ENCODE peak calls at places on chromosomes 13 and 19, in four cellular contexts. U is CD4-positive, alpha-beta memory T cell; H is transverse colon; C is HCT116. V is an unnamed sample.

GRCh38 chr13:106594986-106595385 is 27.0 kb upstream of the ARGLU1 start:
- DNase-seq in U (no peak), H (no peak), C (no peak), V (no peak)

GRCh38 chr13:80338781-80339577 is 1.9 kb downstream of the SPRY2 start:
- DNase-seq in U (no peak), H (peak; percentile 60), C (no peak), V (peak; percentile 83)

GRCh38 chr13:51311271-51311670 is 28.2 kb upstream of the SERPINE3 start:
- DNase-seq in U (no peak), H (no peak), C (no peak), V (no peak)

GRCh38 chr19:3178377-3178972 is at the start of gene S1PR4:
- DNase-seq in U (peak; percentile 80), H (peak; percentile 33), C (no peak), V (no peak)

GRCh38 chr13:106588367-106588766 is 20.4 kb upstream of the ARGLU1 start:
- DNase-seq in U (no peak), H (no peak), C (no peak), V (no peak)

GRCh38 chr19:2587001-2587719 is 111.2 kb downstream of the GADD45B start:
- DNase-seq in U (no peak), H (no peak), C (no peak), V (peak; percentile 15)

GRCh38 chr19:46350758-46351159 is 3.9 kb downstream of the PPP5C start:
- DNase-seq in U (no peak), H (no peak), C (no peak), V (no peak)

GRCh38 chr19:13850910-13851753 is 25.8 kb upstream of the NANOS3 start:
- DNase-seq in U (peak; percentile 86), H (peak; percentile 86), C (peak; percentile 89), V (peak; percentile 92)

GRCh38 chr19:51311388-51312257 is at the start of gene IGLON5:
- DNase-seq in U (no peak), H (no peak), C (no peak), V (no peak)

GRCh38 chr19:48967346-48968178 is 2.5 kb downstream of the FTL start:
- DNase-seq in U (no peak), H (peak; percentile 42), C (no peak), V (peak; percentile 80)

GRCh38 chr19:18741566-18742121 is 49.5 kb downstream of the COMP start:
- DNase-seq in U (no peak), H (peak; percentile 84), C (no peak), V (no peak)

GRCh38 chr13:92941167-92941566 is 285.4 kb upstream of the GPC6 start:
- DNase-seq in U (no peak), H (no peak), C (no peak), V (no peak)

GRCh38 chr19:33469171-33470039 is 52.2 kb downstream of the PEPD start:
- DNase-seq in U (no peak), H (no peak), C (no peak), V (no peak)

GRCh38 chr13:100954430-100955361 is 280.1 kb upstream of the TMTC4 start:
- DNase-seq in U (no peak), H (no peak), C (no peak), V (no peak)

GRCh38 chr19:35354898-35355297 is 3.4 kb upstream of the FFAR3 start:
- DNase-seq in U (no peak), H (no peak), C (no peak), V (peak; percentile 2)

GRCh38 chr13:66691149-66691548 is 539.0 kb downstream of the PCDH9 start:
- DNase-seq in U (no peak), H (no peak), C (no peak), V (no peak)

GRCh38 chr13:97432232-97432916 is 1.6 kb upstream of the RAP2A start:
- DNase-seq in U (peak; percentile 24), H (no peak), C (no peak), V (no peak)

GRCh38 chr19:43148233-43148632 is 38.1 kb downstream of the PSG5 start:
- DNase-seq in U (no peak), H (no peak), C (no peak), V (no peak)

GRCh38 chr13:51612867-51613266 is 28.6 kb downstream of the WDFY2 start:
- DNase-seq in U (no peak), H (no peak), C (no peak), V (no peak)

GRCh38 chr13:102195566-102196462 is 206.0 kb downstream of the FGF14 start:
- DNase-seq in U (no peak), H (no peak), C (no peak), V (no peak)

GRCh38 chr13:45500492-45501174 is 35.9 kb downstream of the COG3 start:
- DNase-seq in U (no peak), H (no peak), C (peak; percentile 63), V (no peak)

GRCh38 chr19:33686246-33686645 is 64.5 kb downstream of the CHST8 start:
- DNase-seq in U (no peak), H (no peak), C (no peak), V (peak; percentile 29)

GRCh38 chr13:31793246-31793645 is 53.9 kb downstream of the RXFP2 start:
- DNase-seq in U (no peak), H (no peak), C (no peak), V (no peak)

GRCh38 chr19:58123354-58123753 is 25.3 kb upstream of the ZSCAN18 start:
- DNase-seq in U (no peak), H (no peak), C (no peak), V (no peak)

GRCh38 chr13:24613755-24614154 is 66.5 kb upstream of the ATP12A start:
- DNase-seq in U (no peak), H (no peak), C (no peak), V (no peak)

GRCh38 chr19:51697169-51697776 is 4.1 kb downstream of the SPACA6 start:
- DNase-seq in U (no peak), H (no peak), C (no peak), V (no peak)

GRCh38 chr19:55082023-55082851 is 6.6 kb downstream of the EPS8L1 start:
- DNase-seq in U (peak; percentile 66), H (no peak), C (no peak), V (no peak)

GRCh38 chr13:45584816-45585215 is 30.7 kb downstream of the ERICH6B start:
- DNase-seq in U (no peak), H (no peak), C (peak; percentile 16), V (no peak)

GRCh38 chr13:51541809-51542258 is 42.4 kb upstream of the WDFY2 start:
- DNase-seq in U (no peak), H (peak; percentile 33), C (no peak), V (no peak)

GRCh38 chr13:51614350-51614786 is 30.1 kb downstream of the WDFY2 start:
- DNase-seq in U (peak; percentile 58), H (peak; percentile 12), C (no peak), V (no peak)

GRCh38 chr13:79874396-79875360 is 393.7 kb downstream of the NDFIP2 start:
- DNase-seq in U (no peak), H (no peak), C (no peak), V (no peak)

GRCh38 chr13:55563267-55563666 is 1577.5 kb upstream of the PRR20A start:
- DNase-seq in U (no peak), H (no peak), C (no peak), V (no peak)

GRCh38 chr13:79901336-79901735 is 420.4 kb downstream of the NDFIP2 start:
- DNase-seq in U (no peak), H (no peak), C (no peak), V (no peak)

GRCh38 chr19:30244533-30244932 is 127.7 kb upstream of the ZNF536 start:
- DNase-seq in U (no peak), H (no peak), C (no peak), V (no peak)

GRCh38 chr13:98500963-98501421 is 75.9 kb downstream of the STK24 start:
- DNase-seq in U (no peak), H (no peak), C (no peak), V (no peak)

GRCh38 chr13:98506343-98507059 is 70.4 kb downstream of the STK24 start:
- DNase-seq in U (no peak), H (no peak), C (no peak), V (no peak)

GRCh38 chr13:98504371-98504963 is 72.4 kb downstream of the STK24 start:
- DNase-seq in U (peak; percentile 62), H (no peak), C (no peak), V (no peak)

GRCh38 chr13:98503175-98504028 is 73.5 kb downstream of the STK24 start:
- DNase-seq in U (no peak), H (no peak), C (no peak), V (no peak)

DNA sequence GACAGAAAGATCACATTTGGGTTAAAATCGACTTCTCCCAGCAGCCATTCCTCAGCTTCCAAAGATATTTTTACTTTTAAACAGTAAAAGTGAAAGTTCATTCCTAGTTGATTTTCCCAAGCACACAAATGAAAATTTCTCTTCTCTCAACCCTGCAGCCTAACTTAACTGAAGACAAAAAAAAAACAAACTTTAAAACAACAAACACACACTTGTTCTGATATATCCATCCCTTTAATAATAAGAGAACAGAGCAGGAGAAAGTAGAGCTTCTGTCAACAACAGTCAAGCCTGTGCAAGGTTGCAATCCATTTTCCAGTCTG is 72.9 kb downstream of the STK24 start:
- DNase-seq in U (no peak), H (no peak), C (no peak), V (no peak)
- H3K4me1 ChIP-seq in U (peaks cover 77% of the 10 kb centered on the region), H (peaks cover 39% of the 10 kb centered on the region), C (peaks cover 27% of the 10 kb centered on the region), V (peaks cover 13% of the 10 kb centered on the region)

GRCh38 chr13:73077867-73078266 is 19.1 kb downstream of the KLF5 start:
- DNase-seq in U (no peak), H (no peak), C (no peak), V (no peak)
- H3K4me1 ChIP-seq in U (no peaks in the 10 kb centered on the region), H (peaks cover 5% of the 10 kb centered on the region), C (peaks cover 26% of the 10 kb centered on the region), V (no peaks in the 10 kb centered on the region)

DNA sequence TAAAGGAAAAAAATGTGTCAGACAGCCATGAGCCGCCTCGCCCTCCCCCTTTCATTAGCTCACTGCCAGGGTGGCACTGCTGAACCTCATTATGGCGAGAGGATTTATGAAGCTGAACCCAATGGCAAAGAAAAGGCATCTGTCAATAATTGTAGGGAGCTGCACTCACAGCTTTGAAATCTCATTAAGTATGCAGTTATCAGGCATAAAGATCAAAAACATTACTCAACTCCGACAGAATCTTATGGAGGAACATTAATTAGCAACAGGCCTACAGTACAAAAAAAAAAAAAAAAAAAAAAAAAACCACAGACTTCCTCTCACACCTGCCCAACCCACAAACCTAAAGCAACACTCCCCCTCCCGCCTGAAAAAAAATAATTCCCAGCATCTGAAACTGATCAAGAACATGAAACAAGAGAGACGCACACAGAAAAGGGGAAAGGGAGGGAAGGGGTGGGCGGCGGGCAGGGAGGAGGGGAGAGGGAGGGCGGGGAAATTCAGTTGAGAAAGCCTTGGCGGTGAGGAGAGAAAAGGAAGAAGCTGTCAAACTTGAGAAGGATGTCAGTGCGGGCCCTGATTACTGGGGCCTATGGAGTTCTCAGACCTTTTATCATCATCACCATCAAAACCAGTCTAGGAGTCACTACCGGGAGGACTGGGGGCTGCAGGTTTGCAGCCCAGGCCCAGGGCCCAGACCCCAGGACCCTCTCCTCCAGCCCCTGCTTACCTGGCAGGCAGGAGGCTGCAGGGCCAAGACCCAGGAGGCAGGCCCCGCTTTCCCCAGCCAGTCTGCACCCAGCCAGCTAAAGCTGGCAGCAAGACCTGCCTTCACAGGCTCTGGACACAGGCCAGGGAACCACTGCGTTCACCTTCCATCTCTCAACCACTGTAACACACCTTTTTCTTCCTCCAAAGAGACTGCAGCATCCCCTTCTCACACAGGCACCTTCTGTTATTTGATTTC is 8.9 kb downstream of the TSHZ3 start:
- DNase-seq in U (peak; percentile 79), H (no peak), C (no peak), V (no peak)
- H3K4me1 ChIP-seq in U (peaks cover 30% of the 10 kb centered on the region), H (peaks cover 15% of the 10 kb centered on the region), C (no peaks in the 10 kb centered on the region), V (no peaks in the 10 kb centered on the region)

DNA sequence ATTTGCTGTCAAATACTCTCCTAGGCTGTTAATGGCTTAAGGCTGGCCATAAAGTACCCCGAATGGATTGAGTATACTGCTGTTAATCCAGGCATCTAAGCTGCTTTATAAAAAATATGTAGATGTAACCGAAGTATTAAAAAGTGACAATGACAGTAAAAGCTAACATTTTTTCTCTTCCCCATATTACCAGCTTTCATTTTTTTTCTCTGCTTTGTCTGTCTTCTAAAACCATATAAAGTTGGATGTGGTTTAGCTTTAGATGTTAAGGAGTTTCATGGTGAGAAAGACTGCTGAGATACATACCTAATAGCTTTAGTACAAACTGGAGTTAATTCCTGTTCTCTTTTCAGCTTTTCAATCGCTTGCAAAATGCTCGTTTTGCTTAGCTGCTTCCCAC is 824 bp downstream of the AKAP11 start:
- DNase-seq in U (no peak), H (no peak), C (no peak), V (no peak)
- H3K4me1 ChIP-seq in U (peaks cover 59% of the 10 kb centered on the region), H (peaks cover 8% of the 10 kb centered on the region), C (peaks cover 24% of the 10 kb centered on the region), V (no peaks in the 10 kb centered on the region)